ENCODE peak calls at places on chromosomes 2 and 18, in four cellular contexts. E, S, A and B are unnamed samples.

GRCh38 chr18:46946656-46947282 is 29.4 kb downstream of the KATNAL2 start:
- DNase-seq in E (peak), S (no peak), A (no peak), B (peak)

GRCh38 chr2:123738643-123739042 is 286.4 kb upstream of the CNTNAP5 start:
- DNase-seq in S (no peak), E (no peak), A (no peak), B (no peak)

GRCh38 chr18:36392888-36393287 is 95.4 kb downstream of the FHOD3 start:
- DNase-seq in E (no peak), A (no peak), S (no peak), B (no peak)

GRCh38 chr2:86087936-86088850 is 17.5 kb downstream of the POLR1A start:
- DNase-seq in S (no peak), A (no peak), E (no peak), B (no peak)

GRCh38 chr2:33839791-33840190 is 240.7 kb upstream of the FAM98A start:
- DNase-seq in S (no peak), A (no peak), E (no peak), B (no peak)

GRCh38 chr2:288002-288742 is at the start of gene ALKAL2:
- DNase-seq in E (no peak), A (no peak), S (no peak), B (no peak)

GRCh38 chr2:207252979-207253640 is 87.4 kb upstream of the KLF7 start:
- DNase-seq in E (no peak), A (no peak), S (no peak), B (no peak)

GRCh38 chr2:239113164-239113563 is 265.3 kb downstream of the TWIST2 start:
- DNase-seq in S (no peak), A (no peak), E (no peak), B (no peak)

GRCh38 chr18:80250740-80251364 is 3.5 kb upstream of the PARD6G start:
- DNase-seq in E (no peak), A (no peak), S (no peak), B (no peak)

GRCh38 chr2:237995036-237995435 is 28.2 kb downstream of the UBE2F start:
- DNase-seq in E (no peak), A (no peak), S (no peak), B (no peak)

GRCh38 chr2:237441605-237442004 is 27.6 kb upstream of the COL6A3 start:
- DNase-seq in E (no peak), A (no peak), S (peak), B (no peak)

GRCh38 chr2:2057125-2057721 is 273.9 kb downstream of the MYT1L start:
- DNase-seq in E (peak), S (peak), A (no peak), B (no peak)

GRCh38 chr2:19669126-19669525 is 232.7 kb downstream of the TTC32 start:
- DNase-seq in E (no peak), S (no peak), A (no peak), B (no peak)

GRCh38 chr2:54579682-54580349 is 123.7 kb downstream of the SPTBN1 start:
- DNase-seq in S (no peak), E (no peak), A (no peak), B (no peak)

GRCh38 chr2:127584047-127584446 is 48.6 kb downstream of the MYO7B start:
- DNase-seq in E (no peak), A (no peak), S (no peak), B (no peak)

GRCh38 chr18:79327199-79327545 is 68.6 kb upstream of the NFATC1 start:
- DNase-seq in S (no peak), E (no peak), A (no peak), B (no peak)

GRCh38 chr18:27860701-27861107 is 316.2 kb downstream of the CDH2 start:
- DNase-seq in A (no peak), E (no peak), S (no peak), B (no peak)

GRCh38 chr2:2916621-2917020 is 461.0 kb downstream of the EIPR1 start:
- DNase-seq in S (no peak), E (no peak), A (no peak), B (no peak)

GRCh38 chr2:135875491-135876065 is 665 bp downstream of the MCM6 start:
- DNase-seq in S (peak), A (peak), E (peak), B (no peak)

GRCh38 chr2:196500686-196501431 is 138.7 kb upstream of the CCDC150 start:
- DNase-seq in E (no peak), A (no peak), S (no peak), B (no peak)

GRCh38 chr2:205364261-205364660 is 318.0 kb upstream of the NRP2 start:
- DNase-seq in E (no peak), A (no peak), S (no peak), B (no peak)

GRCh38 chr2:149077861-149078260 is 39.4 kb downstream of the LYPD6B start:
- DNase-seq in E (no peak), S (no peak), A (no peak), B (no peak)

GRCh38 chr2:65383571-65384488 is 48.6 kb downstream of the SPRED2 start:
- DNase-seq in S (no peak), E (no peak), A (no peak), B (no peak)

GRCh38 chr2:229083606-229084349 is 187.3 kb downstream of the PID1 start:
- DNase-seq in E (no peak), S (no peak), A (no peak), B (no peak)

GRCh38 chr2:211270257-211270656 is 713.9 kb downstream of the CPS1 start:
- DNase-seq in S (no peak), A (no peak), E (no peak), B (no peak)

GRCh38 chr2:5981241-5982055 is 289.3 kb downstream of the SOX11 start:
- DNase-seq in E (no peak), S (no peak), A (no peak), B (no peak)

GRCh38 chr2:21083482-21083881 is 39.6 kb upstream of the APOB start:
- DNase-seq in A (no peak), E (no peak), S (no peak), B (no peak)

GRCh38 chr2:110802213-110802932 is 70.0 kb downstream of the ACOXL start:
- DNase-seq in A (no peak), E (no peak), S (no peak), B (no peak)

GRCh38 chr2:240884745-240885144 is 11.2 kb downstream of the MAB21L4 start:
- DNase-seq in E (no peak), A (no peak), S (no peak), B (no peak)